ENCODE peak calls at places on chromosomes 3 and 15, in seven cellular contexts. One of them, this sample, is unnamed.

GRCh38 chr3:64977308-64978100 is 289.7 kb upstream of the ADAMTS9 start:
- DNase-seq in non-pigmented ciliary epithelial cell: peak; percentile 54
- DNase-seq in cardiac muscle cell: peak; percentile 44
- DNase-seq in stimulated activated naive CD8-positive, alpha-beta T cell treated with anti-CD3 and anti-CD28 coated beads, Interleukin-15, amount 100 ng/mL, for 72 hours: no peak
- DNase-seq in COLO829: peak; percentile 13
- DNase-seq in right cardiac atrium: no peak
- DNase-seq in endothelial cell: no peak
- DNase-seq in this sample: no peak

GRCh38 chr15:99507016-99507731 is 58.6 kb upstream of the MEF2A start:
- DNase-seq in non-pigmented ciliary epithelial cell: no peak
- DNase-seq in endothelial cell: no peak
- DNase-seq in stimulated activated naive CD8-positive, alpha-beta T cell treated with anti-CD3 and anti-CD28 coated beads, Interleukin-15, amount 100 ng/mL, for 72 hours: no peak
- DNase-seq in right cardiac atrium: peak; percentile 86
- DNase-seq in COLO829: no peak
- DNase-seq in cardiac muscle cell: peak; percentile 94
- DNase-seq in this sample: no peak

GRCh38 chr3:112048911-112049310 is 14.4 kb downstream of the TMPRSS7 start:
- DNase-seq in endothelial cell: no peak
- DNase-seq in COLO829: no peak
- DNase-seq in cardiac muscle cell: no peak
- DNase-seq in right cardiac atrium: no peak
- DNase-seq in stimulated activated naive CD8-positive, alpha-beta T cell treated with anti-CD3 and anti-CD28 coated beads, Interleukin-15, amount 100 ng/mL, for 72 hours: no peak
- DNase-seq in non-pigmented ciliary epithelial cell: no peak
- DNase-seq in this sample: no peak

GRCh38 chr15:71080705-71081104 is 34.6 kb upstream of the THSD4 start:
- DNase-seq in non-pigmented ciliary epithelial cell: peak; percentile 94
- DNase-seq in stimulated activated naive CD8-positive, alpha-beta T cell treated with anti-CD3 and anti-CD28 coated beads, Interleukin-15, amount 100 ng/mL, for 72 hours: no peak
- DNase-seq in endothelial cell: no peak
- DNase-seq in right cardiac atrium: no peak
- DNase-seq in COLO829: no peak
- DNase-seq in cardiac muscle cell: peak; percentile 84
- DNase-seq in this sample: no peak

GRCh38 chr15:77753238-77753873 is 120.6 kb upstream of the LINGO1 start:
- DNase-seq in non-pigmented ciliary epithelial cell: no peak
- DNase-seq in right cardiac atrium: no peak
- DNase-seq in COLO829: peak; percentile 7
- DNase-seq in stimulated activated naive CD8-positive, alpha-beta T cell treated with anti-CD3 and anti-CD28 coated beads, Interleukin-15, amount 100 ng/mL, for 72 hours: no peak
- DNase-seq in cardiac muscle cell: peak; percentile 56
- DNase-seq in endothelial cell: peak; percentile 78
- DNase-seq in this sample: peak; percentile 4

GRCh38 chr15:99090011-99090699 is 14.7 kb upstream of the SYNM start:
- DNase-seq in cardiac muscle cell: no peak
- DNase-seq in right cardiac atrium: no peak
- DNase-seq in endothelial cell: no peak
- DNase-seq in stimulated activated naive CD8-positive, alpha-beta T cell treated with anti-CD3 and anti-CD28 coated beads, Interleukin-15, amount 100 ng/mL, for 72 hours: no peak
- DNase-seq in COLO829: no peak
- DNase-seq in non-pigmented ciliary epithelial cell: no peak
- DNase-seq in this sample: no peak

GRCh38 chr3:127304121-127304744 is 16.4 kb upstream of the PRR20G start:
- DNase-seq in stimulated activated naive CD8-positive, alpha-beta T cell treated with anti-CD3 and anti-CD28 coated beads, Interleukin-15, amount 100 ng/mL, for 72 hours: no peak
- DNase-seq in endothelial cell: no peak
- DNase-seq in non-pigmented ciliary epithelial cell: no peak
- DNase-seq in COLO829: no peak
- DNase-seq in right cardiac atrium: no peak
- DNase-seq in cardiac muscle cell: no peak
- DNase-seq in this sample: no peak

GRCh38 chr15:53811530-53811929 is 52.1 kb upstream of the WDR72 start:
- DNase-seq in right cardiac atrium: no peak
- DNase-seq in COLO829: no peak
- DNase-seq in stimulated activated naive CD8-positive, alpha-beta T cell treated with anti-CD3 and anti-CD28 coated beads, Interleukin-15, amount 100 ng/mL, for 72 hours: no peak
- DNase-seq in cardiac muscle cell: peak; percentile 2
- DNase-seq in endothelial cell: no peak
- DNase-seq in non-pigmented ciliary epithelial cell: no peak
- DNase-seq in this sample: no peak

GRCh38 chr15:98668566-98669308 is 20.4 kb downstream of the IGF1R start:
- DNase-seq in endothelial cell: no peak
- DNase-seq in cardiac muscle cell: no peak
- DNase-seq in right cardiac atrium: no peak
- DNase-seq in COLO829: no peak
- DNase-seq in non-pigmented ciliary epithelial cell: no peak
- DNase-seq in stimulated activated naive CD8-positive, alpha-beta T cell treated with anti-CD3 and anti-CD28 coated beads, Interleukin-15, amount 100 ng/mL, for 72 hours: peak; percentile 53
- DNase-seq in this sample: no peak

GRCh38 chr15:37824717-37825382 is 109.6 kb upstream of the TMCO5A start:
- DNase-seq in cardiac muscle cell: peak; percentile 90
- DNase-seq in COLO829: no peak
- DNase-seq in endothelial cell: no peak
- DNase-seq in non-pigmented ciliary epithelial cell: peak; percentile 96
- DNase-seq in right cardiac atrium: no peak
- DNase-seq in stimulated activated naive CD8-positive, alpha-beta T cell treated with anti-CD3 and anti-CD28 coated beads, Interleukin-15, amount 100 ng/mL, for 72 hours: no peak
- DNase-seq in this sample: no peak

GRCh38 chr15:51094606-51095569 is at the start of gene TNFAIP8L3:
- DNase-seq in non-pigmented ciliary epithelial cell: no peak
- DNase-seq in endothelial cell: peak; percentile 24
- DNase-seq in COLO829: no peak
- DNase-seq in right cardiac atrium: peak; percentile 77
- DNase-seq in stimulated activated naive CD8-positive, alpha-beta T cell treated with anti-CD3 and anti-CD28 coated beads, Interleukin-15, amount 100 ng/mL, for 72 hours: no peak
- DNase-seq in cardiac muscle cell: peak; percentile 49
- DNase-seq in this sample: no peak

GRCh38 chr3:197023241-197023997 is 6.2 kb downstream of the MELTF start:
- DNase-seq in non-pigmented ciliary epithelial cell: no peak
- DNase-seq in COLO829: no peak
- DNase-seq in right cardiac atrium: no peak
- DNase-seq in stimulated activated naive CD8-positive, alpha-beta T cell treated with anti-CD3 and anti-CD28 coated beads, Interleukin-15, amount 100 ng/mL, for 72 hours: no peak
- DNase-seq in endothelial cell: no peak
- DNase-seq in cardiac muscle cell: no peak
- DNase-seq in this sample: no peak

GRCh38 chr3:101279765-101280385 is 40.5 kb downstream of the IMPG2 start:
- DNase-seq in stimulated activated naive CD8-positive, alpha-beta T cell treated with anti-CD3 and anti-CD28 coated beads, Interleukin-15, amount 100 ng/mL, for 72 hours: no peak
- DNase-seq in right cardiac atrium: no peak
- DNase-seq in endothelial cell: no peak
- DNase-seq in COLO829: peak; percentile 28
- DNase-seq in cardiac muscle cell: no peak
- DNase-seq in non-pigmented ciliary epithelial cell: no peak
- DNase-seq in this sample: no peak

GRCh38 chr15:75170711-75171341 is 30.9 kb upstream of the C15orf39 start:
- DNase-seq in right cardiac atrium: no peak
- DNase-seq in non-pigmented ciliary epithelial cell: no peak
- DNase-seq in COLO829: no peak
- DNase-seq in cardiac muscle cell: peak; percentile 48
- DNase-seq in stimulated activated naive CD8-positive, alpha-beta T cell treated with anti-CD3 and anti-CD28 coated beads, Interleukin-15, amount 100 ng/mL, for 72 hours: no peak
- DNase-seq in endothelial cell: no peak
- DNase-seq in this sample: no peak

GRCh38 chr3:134352031-134352671 is 22.1 kb downstream of the AMOTL2 start:
- DNase-seq in COLO829: no peak
- DNase-seq in stimulated activated naive CD8-positive, alpha-beta T cell treated with anti-CD3 and anti-CD28 coated beads, Interleukin-15, amount 100 ng/mL, for 72 hours: no peak
- DNase-seq in right cardiac atrium: no peak
- DNase-seq in endothelial cell: no peak
- DNase-seq in non-pigmented ciliary epithelial cell: no peak
- DNase-seq in cardiac muscle cell: peak; percentile 61
- DNase-seq in this sample: no peak

GRCh38 chr3:117788499-117788898 is 1078.9 kb downstream of the TUSC7 start:
- DNase-seq in COLO829: no peak
- DNase-seq in cardiac muscle cell: no peak
- DNase-seq in stimulated activated naive CD8-positive, alpha-beta T cell treated with anti-CD3 and anti-CD28 coated beads, Interleukin-15, amount 100 ng/mL, for 72 hours: no peak
- DNase-seq in endothelial cell: no peak
- DNase-seq in non-pigmented ciliary epithelial cell: no peak
- DNase-seq in right cardiac atrium: no peak
- DNase-seq in this sample: no peak

GRCh38 chr3:55690746-55691540 is 203.8 kb upstream of the WNT5A start:
- DNase-seq in endothelial cell: no peak
- DNase-seq in right cardiac atrium: no peak
- DNase-seq in COLO829: no peak
- DNase-seq in stimulated activated naive CD8-positive, alpha-beta T cell treated with anti-CD3 and anti-CD28 coated beads, Interleukin-15, amount 100 ng/mL, for 72 hours: no peak
- DNase-seq in non-pigmented ciliary epithelial cell: no peak
- DNase-seq in cardiac muscle cell: no peak
- DNase-seq in this sample: no peak

GRCh38 chr3:141055536-141056445 is 4.6 kb downstream of the SPSB4 start:
- DNase-seq in COLO829: no peak
- DNase-seq in stimulated activated naive CD8-positive, alpha-beta T cell treated with anti-CD3 and anti-CD28 coated beads, Interleukin-15, amount 100 ng/mL, for 72 hours: no peak
- DNase-seq in cardiac muscle cell: no peak
- DNase-seq in non-pigmented ciliary epithelial cell: no peak
- DNase-seq in right cardiac atrium: no peak
- DNase-seq in endothelial cell: no peak
- DNase-seq in this sample: no peak

GRCh38 chr3:160697628-160698382 is 20.8 kb downstream of the ARL14 start:
- DNase-seq in cardiac muscle cell: peak; percentile 59
- DNase-seq in stimulated activated naive CD8-positive, alpha-beta T cell treated with anti-CD3 and anti-CD28 coated beads, Interleukin-15, amount 100 ng/mL, for 72 hours: no peak
- DNase-seq in COLO829: peak; percentile 38
- DNase-seq in endothelial cell: no peak
- DNase-seq in right cardiac atrium: no peak
- DNase-seq in non-pigmented ciliary epithelial cell: peak; percentile 51
- DNase-seq in this sample: peak; percentile 49

GRCh38 chr3:158103956-158104338 is 2.3 kb downstream of the SHOX2 start:
- DNase-seq in non-pigmented ciliary epithelial cell: no peak
- DNase-seq in cardiac muscle cell: no peak
- DNase-seq in endothelial cell: no peak
- DNase-seq in COLO829: no peak
- DNase-seq in stimulated activated naive CD8-positive, alpha-beta T cell treated with anti-CD3 and anti-CD28 coated beads, Interleukin-15, amount 100 ng/mL, for 72 hours: no peak
- DNase-seq in right cardiac atrium: peak; percentile 40
- DNase-seq in this sample: no peak

GRCh38 chr3:108486910-108487309 is 23.5 kb downstream of the MYH15 start:
- DNase-seq in endothelial cell: no peak
- DNase-seq in right cardiac atrium: peak; percentile 37
- DNase-seq in cardiac muscle cell: peak; percentile 59
- DNase-seq in COLO829: peak; percentile 56
- DNase-seq in non-pigmented ciliary epithelial cell: no peak
- DNase-seq in stimulated activated naive CD8-positive, alpha-beta T cell treated with anti-CD3 and anti-CD28 coated beads, Interleukin-15, amount 100 ng/mL, for 72 hours: no peak
- DNase-seq in this sample: no peak

GRCh38 chr15:78242128-78242527 is 7.8 kb upstream of the ACSBG1 start:
- DNase-seq in endothelial cell: peak; percentile 63
- DNase-seq in non-pigmented ciliary epithelial cell: no peak
- DNase-seq in stimulated activated naive CD8-positive, alpha-beta T cell treated with anti-CD3 and anti-CD28 coated beads, Interleukin-15, amount 100 ng/mL, for 72 hours: no peak
- DNase-seq in COLO829: no peak
- DNase-seq in cardiac muscle cell: peak; percentile 26
- DNase-seq in right cardiac atrium: no peak
- DNase-seq in this sample: no peak

GRCh38 chr15:55108858-55109518 is 87.8 kb downstream of the RSL24D1 start:
- DNase-seq in stimulated activated naive CD8-positive, alpha-beta T cell treated with anti-CD3 and anti-CD28 coated beads, Interleukin-15, amount 100 ng/mL, for 72 hours: peak; percentile 55
- DNase-seq in cardiac muscle cell: peak; percentile 76
- DNase-seq in non-pigmented ciliary epithelial cell: no peak
- DNase-seq in endothelial cell: peak; percentile 65
- DNase-seq in right cardiac atrium: peak; percentile 87
- DNase-seq in COLO829: peak; percentile 53
- DNase-seq in this sample: peak; percentile 27

GRCh38 chr3:182793663-182794454 is 555 bp downstream of the ATP11B start:
- DNase-seq in COLO829: peak; percentile 18
- DNase-seq in non-pigmented ciliary epithelial cell: no peak
- DNase-seq in endothelial cell: peak; percentile 42
- DNase-seq in cardiac muscle cell: peak; percentile 56
- DNase-seq in stimulated activated naive CD8-positive, alpha-beta T cell treated with anti-CD3 and anti-CD28 coated beads, Interleukin-15, amount 100 ng/mL, for 72 hours: peak; percentile 70
- DNase-seq in right cardiac atrium: peak; percentile 72
- DNase-seq in this sample: peak; percentile 34

GRCh38 chr15:40506964-40507571 is 36.3 kb downstream of the CHST14 start:
- DNase-seq in non-pigmented ciliary epithelial cell: no peak
- DNase-seq in COLO829: peak; percentile 61
- DNase-seq in endothelial cell: peak; percentile 82
- DNase-seq in stimulated activated naive CD8-positive, alpha-beta T cell treated with anti-CD3 and anti-CD28 coated beads, Interleukin-15, amount 100 ng/mL, for 72 hours: peak; percentile 63
- DNase-seq in right cardiac atrium: peak; percentile 92
- DNase-seq in cardiac muscle cell: peak; percentile 82
- DNase-seq in this sample: peak; percentile 63

GRCh38 chr3:114404590-114404989 is 110.8 kb downstream of the TIGIT start:
- DNase-seq in stimulated activated naive CD8-positive, alpha-beta T cell treated with anti-CD3 and anti-CD28 coated beads, Interleukin-15, amount 100 ng/mL, for 72 hours: no peak
- DNase-seq in right cardiac atrium: no peak
- DNase-seq in non-pigmented ciliary epithelial cell: no peak
- DNase-seq in endothelial cell: no peak
- DNase-seq in cardiac muscle cell: no peak
- DNase-seq in COLO829: peak; percentile 54
- DNase-seq in this sample: no peak

GRCh38 chr3:46095307-46095706 is 68.0 kb upstream of the XCR1 start:
- DNase-seq in COLO829: no peak
- DNase-seq in stimulated activated naive CD8-positive, alpha-beta T cell treated with anti-CD3 and anti-CD28 coated beads, Interleukin-15, amount 100 ng/mL, for 72 hours: no peak
- DNase-seq in right cardiac atrium: no peak
- DNase-seq in endothelial cell: no peak
- DNase-seq in cardiac muscle cell: no peak
- DNase-seq in non-pigmented ciliary epithelial cell: no peak
- DNase-seq in this sample: no peak

GRCh38 chr3:65200312-65200711 is 512.5 kb upstream of the ADAMTS9 start:
- DNase-seq in right cardiac atrium: no peak
- DNase-seq in non-pigmented ciliary epithelial cell: no peak
- DNase-seq in endothelial cell: no peak
- DNase-seq in COLO829: no peak
- DNase-seq in stimulated activated naive CD8-positive, alpha-beta T cell treated with anti-CD3 and anti-CD28 coated beads, Interleukin-15, amount 100 ng/mL, for 72 hours: no peak
- DNase-seq in cardiac muscle cell: no peak
- DNase-seq in this sample: no peak